ENCODE peak calls at places on chromosomes 5 and 9, in nine cellular contexts. One of them, this sample, is unnamed. For H3K4me1, the result is how much of the 10 kb centered on the place peaks cover.

GRCh38 chr5:72596956-72597355 is 89.7 kb upstream of the ZNF366 start:
- DNase-seq in aorta: no peak
- DNase-seq in HepG2: no peak
- DNase-seq in adipocyte: peak
- DNase-seq in mesenchymal stem cell: no peak
- DNase-seq in uterus: no peak
- DNase-seq in breast epithelium: no peak
- DNase-seq in naive thymus-derived CD4-positive, alpha-beta T cell: no peak
- DNase-seq in IMR-90: no peak
- DNase-seq in this sample: no peak

GRCh38 chr5:3825888-3826465 is 230.3 kb downstream of the IRX1 start:
- DNase-seq in aorta: no peak
- DNase-seq in HepG2: no peak
- DNase-seq in adipocyte: no peak
- DNase-seq in mesenchymal stem cell: no peak
- DNase-seq in uterus: no peak
- DNase-seq in breast epithelium: no peak
- DNase-seq in naive thymus-derived CD4-positive, alpha-beta T cell: no peak
- DNase-seq in IMR-90: no peak
- DNase-seq in this sample: no peak

GRCh38 chr9:90925581-90926257 is 124.1 kb downstream of the SYK start:
- DNase-seq in aorta: no peak
- DNase-seq in HepG2: no peak
- DNase-seq in adipocyte: peak
- DNase-seq in mesenchymal stem cell: peak
- DNase-seq in uterus: no peak
- DNase-seq in breast epithelium: no peak
- DNase-seq in naive thymus-derived CD4-positive, alpha-beta T cell: no peak
- DNase-seq in IMR-90: peak
- DNase-seq in this sample: no peak

GRCh38 chr9:98935064-98935463 is 8.6 kb upstream of the COL15A1 start:
- DNase-seq in aorta: no peak
- DNase-seq in HepG2: no peak
- DNase-seq in adipocyte: peak
- DNase-seq in mesenchymal stem cell: no peak
- DNase-seq in uterus: no peak
- DNase-seq in breast epithelium: no peak
- DNase-seq in naive thymus-derived CD4-positive, alpha-beta T cell: no peak
- DNase-seq in IMR-90: no peak
- DNase-seq in this sample: no peak

GRCh38 chr5:180099733-180100611 is 28.4 kb upstream of the RNF130 start:
- DNase-seq in aorta: no peak
- DNase-seq in HepG2: no peak
- DNase-seq in adipocyte: no peak
- DNase-seq in mesenchymal stem cell: no peak
- DNase-seq in uterus: no peak
- DNase-seq in breast epithelium: no peak
- DNase-seq in naive thymus-derived CD4-positive, alpha-beta T cell: no peak
- DNase-seq in IMR-90: no peak
- DNase-seq in this sample: no peak

GRCh38 chr5:312845-313244 is 8.7 kb upstream of the AHRR start:
- DNase-seq in aorta: no peak
- DNase-seq in HepG2: no peak
- DNase-seq in adipocyte: no peak
- DNase-seq in mesenchymal stem cell: no peak
- DNase-seq in uterus: peak
- DNase-seq in breast epithelium: no peak
- DNase-seq in naive thymus-derived CD4-positive, alpha-beta T cell: no peak
- DNase-seq in IMR-90: no peak
- DNase-seq in this sample: peak

GRCh38 chr5:120684213-120684612 is 220.1 kb downstream of the PRR16 start:
- DNase-seq in aorta: no peak
- DNase-seq in HepG2: no peak
- DNase-seq in adipocyte: peak
- DNase-seq in mesenchymal stem cell: no peak
- DNase-seq in uterus: no peak
- DNase-seq in breast epithelium: no peak
- DNase-seq in naive thymus-derived CD4-positive, alpha-beta T cell: no peak
- DNase-seq in IMR-90: peak
- DNase-seq in this sample: no peak

GRCh38 chr5:174172104-174172965 is 126.8 kb downstream of the NSG2 start:
- DNase-seq in aorta: no peak
- DNase-seq in HepG2: no peak
- DNase-seq in adipocyte: no peak
- DNase-seq in mesenchymal stem cell: no peak
- DNase-seq in uterus: no peak
- DNase-seq in breast epithelium: no peak
- DNase-seq in naive thymus-derived CD4-positive, alpha-beta T cell: no peak
- DNase-seq in IMR-90: no peak
- DNase-seq in this sample: no peak

GRCh38 chr9:123438321-123438720 is 82.3 kb downstream of the CRB2 start:
- DNase-seq in aorta: no peak
- DNase-seq in HepG2: no peak
- DNase-seq in adipocyte: no peak
- DNase-seq in mesenchymal stem cell: peak
- DNase-seq in uterus: no peak
- DNase-seq in breast epithelium: no peak
- DNase-seq in naive thymus-derived CD4-positive, alpha-beta T cell: no peak
- DNase-seq in IMR-90: peak
- DNase-seq in this sample: no peak

GRCh38 chr5:72076901-72077300 is 30.4 kb upstream of the MAP1B start:
- DNase-seq in aorta: no peak
- DNase-seq in HepG2: no peak
- DNase-seq in adipocyte: no peak
- DNase-seq in mesenchymal stem cell: no peak
- DNase-seq in uterus: no peak
- DNase-seq in breast epithelium: no peak
- DNase-seq in naive thymus-derived CD4-positive, alpha-beta T cell: no peak
- DNase-seq in IMR-90: no peak
- DNase-seq in this sample: no peak

GRCh38 chr5:139438707-139439012 is 665 bp downstream of the DNAJC18 start:
- DNase-seq in aorta: no peak
- DNase-seq in HepG2: no peak
- DNase-seq in adipocyte: no peak
- DNase-seq in mesenchymal stem cell: no peak
- DNase-seq in uterus: no peak
- DNase-seq in breast epithelium: no peak
- DNase-seq in naive thymus-derived CD4-positive, alpha-beta T cell: no peak
- DNase-seq in IMR-90: no peak
- DNase-seq in this sample: no peak

GRCh38 chr9:91126761-91127420 is 234.8 kb downstream of the AUH start:
- DNase-seq in aorta: no peak
- DNase-seq in HepG2: no peak
- DNase-seq in adipocyte: peak
- DNase-seq in mesenchymal stem cell: peak
- DNase-seq in uterus: no peak
- DNase-seq in breast epithelium: no peak
- DNase-seq in naive thymus-derived CD4-positive, alpha-beta T cell: no peak
- DNase-seq in IMR-90: peak
- DNase-seq in this sample: no peak

GRCh38 chr5:168810641-168811040 is 231.5 kb upstream of the PANK3 start:
- DNase-seq in aorta: no peak
- DNase-seq in HepG2: no peak
- DNase-seq in adipocyte: no peak
- DNase-seq in mesenchymal stem cell: no peak
- DNase-seq in uterus: no peak
- DNase-seq in breast epithelium: no peak
- DNase-seq in naive thymus-derived CD4-positive, alpha-beta T cell: no peak
- DNase-seq in IMR-90: no peak
- DNase-seq in this sample: no peak

GRCh38 chr5:168809218-168809617 is 230.1 kb upstream of the PANK3 start:
- DNase-seq in aorta: no peak
- DNase-seq in HepG2: no peak
- DNase-seq in adipocyte: no peak
- DNase-seq in mesenchymal stem cell: no peak
- DNase-seq in uterus: no peak
- DNase-seq in breast epithelium: no peak
- DNase-seq in naive thymus-derived CD4-positive, alpha-beta T cell: no peak
- DNase-seq in IMR-90: no peak
- DNase-seq in this sample: peak

GRCh38 chr5:168807261-168807660 is 228.1 kb upstream of the PANK3 start:
- DNase-seq in aorta: no peak
- DNase-seq in HepG2: no peak
- DNase-seq in adipocyte: peak
- DNase-seq in mesenchymal stem cell: no peak
- DNase-seq in uterus: no peak
- DNase-seq in breast epithelium: no peak
- DNase-seq in naive thymus-derived CD4-positive, alpha-beta T cell: no peak
- DNase-seq in IMR-90: no peak
- DNase-seq in this sample: no peak

GRCh38 chr5:168803541-168803940 is 224.4 kb upstream of the PANK3 start:
- DNase-seq in aorta: no peak
- DNase-seq in HepG2: no peak
- DNase-seq in adipocyte: no peak
- DNase-seq in mesenchymal stem cell: no peak
- DNase-seq in uterus: no peak
- DNase-seq in breast epithelium: no peak
- DNase-seq in naive thymus-derived CD4-positive, alpha-beta T cell: no peak
- DNase-seq in IMR-90: no peak
- DNase-seq in this sample: no peak

DNA sequence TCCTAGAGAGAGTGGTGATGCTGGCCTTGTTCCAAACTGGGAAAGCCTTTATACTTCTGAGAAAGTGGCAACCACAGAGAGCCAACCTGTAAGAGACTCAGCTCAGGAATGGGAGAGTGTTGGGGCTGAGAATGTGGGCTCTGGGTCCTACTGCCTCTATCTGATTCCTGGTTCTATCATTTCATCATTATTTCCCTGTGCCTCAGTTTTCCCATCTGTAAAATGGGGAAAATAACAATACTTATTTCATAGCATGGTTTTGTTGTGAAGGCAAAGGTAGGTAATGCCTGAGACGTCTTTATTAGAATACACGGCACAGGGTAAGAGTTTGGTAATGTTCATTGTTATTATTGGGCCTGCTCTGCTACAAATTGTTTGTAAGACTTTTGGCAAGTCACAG is 229.0 kb upstream of the PANK3 start:
- DNase-seq in aorta: no peak
- DNase-seq in HepG2: no peak
- DNase-seq in adipocyte: no peak
- DNase-seq in mesenchymal stem cell: no peak
- DNase-seq in uterus: no peak
- DNase-seq in breast epithelium: no peak
- DNase-seq in naive thymus-derived CD4-positive, alpha-beta T cell: no peak
- DNase-seq in IMR-90: no peak
- DNase-seq in this sample: no peak
- H3K4me1 ChIP-seq in aorta: under half
- H3K4me1 ChIP-seq in HepG2: under half
- H3K4me1 ChIP-seq in adipocyte: under half
- H3K4me1 ChIP-seq in mesenchymal stem cell: under half
- H3K4me1 ChIP-seq in uterus: under half
- H3K4me1 ChIP-seq in breast epithelium: under half
- H3K4me1 ChIP-seq in naive thymus-derived CD4-positive, alpha-beta T cell: under half
- H3K4me1 ChIP-seq in IMR-90: under half
- H3K4me1 ChIP-seq in this sample: under half

GRCh38 chr5:141845371-141845821 is 32.8 kb downstream of the PCDH1 start:
- DNase-seq in aorta: no peak
- DNase-seq in HepG2: no peak
- DNase-seq in adipocyte: no peak
- DNase-seq in mesenchymal stem cell: no peak
- DNase-seq in uterus: no peak
- DNase-seq in breast epithelium: no peak
- DNase-seq in naive thymus-derived CD4-positive, alpha-beta T cell: no peak
- DNase-seq in IMR-90: no peak
- DNase-seq in this sample: no peak
- H3K4me1 ChIP-seq in aorta: under half
- H3K4me1 ChIP-seq in HepG2: under half
- H3K4me1 ChIP-seq in adipocyte: under half
- H3K4me1 ChIP-seq in mesenchymal stem cell: under half
- H3K4me1 ChIP-seq in uterus: under half
- H3K4me1 ChIP-seq in breast epithelium: under half
- H3K4me1 ChIP-seq in naive thymus-derived CD4-positive, alpha-beta T cell: under half
- H3K4me1 ChIP-seq in IMR-90: under half
- H3K4me1 ChIP-seq in this sample: half or more

GRCh38 chr5:107289030-107289714 is 381.6 kb downstream of the EFNA5 start:
- DNase-seq in aorta: no peak
- DNase-seq in HepG2: no peak
- DNase-seq in adipocyte: no peak
- DNase-seq in mesenchymal stem cell: no peak
- DNase-seq in uterus: no peak
- DNase-seq in breast epithelium: peak
- DNase-seq in naive thymus-derived CD4-positive, alpha-beta T cell: no peak
- DNase-seq in IMR-90: no peak
- DNase-seq in this sample: no peak
- H3K4me1 ChIP-seq in aorta: under half
- H3K4me1 ChIP-seq in HepG2: under half
- H3K4me1 ChIP-seq in adipocyte: under half
- H3K4me1 ChIP-seq in mesenchymal stem cell: under half
- H3K4me1 ChIP-seq in uterus: under half
- H3K4me1 ChIP-seq in breast epithelium: under half
- H3K4me1 ChIP-seq in naive thymus-derived CD4-positive, alpha-beta T cell: under half
- H3K4me1 ChIP-seq in IMR-90: under half
- H3K4me1 ChIP-seq in this sample: under half

GRCh38 chr5:159206368-159206767 is 3.0 kb downstream of the RNF145 start:
- DNase-seq in aorta: no peak
- DNase-seq in HepG2: no peak
- DNase-seq in adipocyte: no peak
- DNase-seq in mesenchymal stem cell: no peak
- DNase-seq in uterus: no peak
- DNase-seq in breast epithelium: no peak
- DNase-seq in naive thymus-derived CD4-positive, alpha-beta T cell: no peak
- DNase-seq in IMR-90: peak
- DNase-seq in this sample: no peak

GRCh38 chr5:159207222-159207615 is 2.1 kb downstream of the RNF145 start:
- DNase-seq in aorta: no peak
- DNase-seq in HepG2: no peak
- DNase-seq in adipocyte: no peak
- DNase-seq in mesenchymal stem cell: no peak
- DNase-seq in uterus: no peak
- DNase-seq in breast epithelium: no peak
- DNase-seq in naive thymus-derived CD4-positive, alpha-beta T cell: no peak
- DNase-seq in IMR-90: no peak
- DNase-seq in this sample: no peak

GRCh38 chr5:159207616-159208507 is 1.5 kb downstream of the RNF145 start:
- DNase-seq in aorta: peak
- DNase-seq in HepG2: peak
- DNase-seq in adipocyte: peak
- DNase-seq in mesenchymal stem cell: peak
- DNase-seq in uterus: peak
- DNase-seq in breast epithelium: peak
- DNase-seq in naive thymus-derived CD4-positive, alpha-beta T cell: peak
- DNase-seq in IMR-90: peak
- DNase-seq in this sample: peak

GRCh38 chr5:159208508-159209437 is 580 bp downstream of the RNF145 start:
- DNase-seq in aorta: peak
- DNase-seq in HepG2: peak
- DNase-seq in adipocyte: peak
- DNase-seq in mesenchymal stem cell: peak
- DNase-seq in uterus: peak
- DNase-seq in breast epithelium: no peak
- DNase-seq in naive thymus-derived CD4-positive, alpha-beta T cell: no peak
- DNase-seq in IMR-90: peak
- DNase-seq in this sample: peak

DNA sequence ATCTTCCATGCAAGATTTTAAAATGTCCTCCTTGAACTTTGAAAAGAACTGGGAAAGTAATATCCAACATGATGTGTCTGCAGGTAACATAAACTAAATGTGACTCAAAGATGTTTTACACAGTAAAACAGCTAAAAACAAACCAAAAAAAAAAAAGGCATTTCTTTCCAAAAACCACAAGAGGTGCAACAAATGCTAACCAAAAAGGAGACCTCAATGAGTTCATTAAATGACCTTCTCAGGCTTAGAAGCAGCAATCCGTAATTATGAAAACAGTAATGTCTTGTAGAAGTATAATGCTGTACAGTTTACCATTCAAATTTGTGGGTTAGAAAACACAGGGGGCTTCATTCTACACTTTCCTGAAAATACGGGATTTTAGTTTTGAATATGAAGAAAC is 2.5 kb downstream of the RNF145 start:
- DNase-seq in aorta: no peak
- DNase-seq in HepG2: no peak
- DNase-seq in adipocyte: no peak
- DNase-seq in mesenchymal stem cell: no peak
- DNase-seq in uterus: no peak
- DNase-seq in breast epithelium: no peak
- DNase-seq in naive thymus-derived CD4-positive, alpha-beta T cell: no peak
- DNase-seq in IMR-90: no peak
- DNase-seq in this sample: no peak
- H3K4me1 ChIP-seq in aorta: under half
- H3K4me1 ChIP-seq in HepG2: under half
- H3K4me1 ChIP-seq in adipocyte: half or more
- H3K4me1 ChIP-seq in mesenchymal stem cell: under half
- H3K4me1 ChIP-seq in uterus: under half
- H3K4me1 ChIP-seq in breast epithelium: under half
- H3K4me1 ChIP-seq in naive thymus-derived CD4-positive, alpha-beta T cell: under half
- H3K4me1 ChIP-seq in IMR-90: under half
- H3K4me1 ChIP-seq in this sample: half or more

This sample was measured in left ventricle myocardium inferior.